ENCODE peak calls at places on chromosomes 13 and 19, in seven cellular contexts. J is cerebellar nuclear complex; R is activated naive CD8-positive, alpha-beta T cell treated with anti-CD3 and anti-CD28 coated beads, Interleukin-2, amount 50 U/mL, for 24 hours; K is Calu3; Y is DMS153; B is psoas muscle; L is MCF 10A. V is an unnamed sample.

GRCh38 chr13:24505756-24506155 is 6.8 kb downstream of the PARP4 start:
- DNase-seq in J (no peak), B (no peak), Y (no peak), L (no peak), K (no peak), R (no peak), V (no peak)

GRCh38 chr19:45613926-45614725 is 12.1 kb upstream of the GPR4 start:
- DNase-seq in L (peak; percentile 96), R (peak; percentile 34), B (no peak), Y (peak; percentile 15), K (peak; percentile 71), J (no peak), V (no peak)

GRCh38 chr13:30872685-30873443 is 33.2 kb upstream of the MEDAG start:
- DNase-seq in B (peak; percentile 68), K (no peak), Y (no peak), J (no peak), L (no peak), R (no peak), V (peak; percentile 60)

GRCh38 chr13:45055902-45056648 is 64.2 kb upstream of the GTF2F2 start:
- DNase-seq in L (peak; percentile 93), J (no peak), B (no peak), K (no peak), Y (no peak), R (peak; percentile 44), V (peak; percentile 46)

GRCh38 chr19:12574036-12574435 is 22.8 kb upstream of the ZNF564 start:
- DNase-seq in L (no peak), J (no peak), K (no peak), Y (peak; percentile 36), R (peak; percentile 13), B (no peak), V (no peak)

GRCh38 chr13:114282143-114282685 is 813 bp downstream of the UPF3A start:
- DNase-seq in L (peak; percentile 79), B (peak; percentile 66), R (peak; percentile 41), K (peak; percentile 1), J (no peak), Y (no peak), V (no peak)

GRCh38 chr13:112965103-112965502 is 3.9 kb upstream of the MCF2L start:
- DNase-seq in K (no peak), J (no peak), R (no peak), B (peak; percentile 65), L (no peak), Y (no peak), V (no peak)

GRCh38 chr19:28409859-28410258 is 803.1 kb downstream of the UQCRFS1 start:
- DNase-seq in L (no peak), K (no peak), Y (no peak), J (no peak), R (no peak), B (no peak), V (no peak)

GRCh38 chr19:53927745-53928144 is 18.7 kb downstream of the CACNG7 start:
- DNase-seq in J (no peak), Y (no peak), L (peak; percentile 63), B (no peak), K (peak; percentile 79), R (peak; percentile 43), V (no peak)

GRCh38 chr19:45423033-45423588 is 606 bp downstream of the ERCC1 start:
- DNase-seq in R (no peak), L (no peak), B (no peak), K (no peak), Y (no peak), J (no peak), V (no peak)

GRCh38 chr13:34933349-34933748 is 8.7 kb upstream of the NBEA start:
- DNase-seq in J (no peak), L (no peak), R (no peak), Y (peak; percentile 4), B (no peak), K (no peak), V (no peak)

GRCh38 chr19:34480971-34481821 is at the start of gene WTIP:
- DNase-seq in K (peak; percentile 65), Y (no peak), J (no peak), B (peak; percentile 81), L (peak; percentile 58), R (no peak), V (no peak)

GRCh38 chr13:110262944-110263343 is 44.0 kb downstream of the COL4A1 start:
- DNase-seq in B (no peak), K (no peak), R (no peak), L (no peak), J (no peak), Y (no peak), V (no peak)

GRCh38 chr19:30565680-30566079 is 193.5 kb downstream of the ZNF536 start:
- DNase-seq in R (no peak), B (no peak), K (no peak), L (no peak), Y (no peak), J (no peak), V (no peak)

V was measured in occipital lobe.